ENCODE peak calls at places on chromosomes 1 and 21, in five cellular contexts. E, I, T, N and S are unnamed samples.

GRCh38 chr1:192477630-192478029 is 97.9 kb upstream of the RGS1 start:
- DNase-seq in E (peak), I (no peak), T (no peak), N (peak), S (no peak)

GRCh38 chr1:31879981-31880608 is 58.1 kb downstream of the PTP4A2 start:
- DNase-seq in E (no peak), I (no peak), T (no peak), N (no peak), S (no peak)

GRCh38 chr1:209618756-209619420 is 33.3 kb downstream of the LAMB3 start:
- DNase-seq in E (no peak), I (no peak), T (no peak), N (no peak), S (no peak)

GRCh38 chr1:157369808-157370521 is 182.3 kb downstream of the FCRL5 start:
- DNase-seq in E (peak), I (no peak), T (peak), N (peak), S (no peak)

GRCh38 chr1:28190996-28191645 is 14.6 kb upstream of the PTAFR start:
- DNase-seq in E (no peak), I (no peak), T (no peak), N (no peak), S (no peak)

GRCh38 chr1:29081201-29081600 is 42.5 kb downstream of the TMEM200B start:
- DNase-seq in E (no peak), I (no peak), T (no peak), N (no peak), S (no peak)

GRCh38 chr1:30664103-30664755 is 59.2 kb downstream of the MATN1 start:
- DNase-seq in E (no peak), I (no peak), T (no peak), N (no peak), S (no peak)

GRCh38 chr1:29436386-29436785 is 200.1 kb downstream of the PTPRU start:
- DNase-seq in E (no peak), I (no peak), T (no peak), N (no peak), S (no peak)

GRCh38 chr1:219792337-219793021 is 135.9 kb downstream of the SLC30A10 start:
- DNase-seq in E (peak), I (no peak), T (no peak), N (no peak), S (no peak)

GRCh38 chr21:41170442-41170841 is 2.5 kb downstream of the BACE2 start:
- DNase-seq in E (peak), I (no peak), T (peak), N (peak), S (no peak)

GRCh38 chr1:243642936-243643335 is 207.1 kb downstream of the AKT3 start:
- DNase-seq in E (peak), I (no peak), T (no peak), N (no peak), S (no peak)

GRCh38 chr1:116168277-116169032 is 57.3 kb downstream of the MAB21L3 start:
- DNase-seq in E (peak), I (peak), T (peak), N (peak), S (peak)

GRCh38 chr21:45592208-45592619 is 50.0 kb upstream of the SLC19A1 start:
- DNase-seq in E (no peak), I (no peak), T (no peak), N (peak), S (no peak)

GRCh38 chr1:225852413-225853119 is 29.6 kb downstream of the TMEM63A start:
- DNase-seq in E (no peak), I (no peak), T (no peak), N (no peak), S (no peak)

GRCh38 chr1:4001461-4001860 is 101.4 kb upstream of the C1orf174 start:
- DNase-seq in E (no peak), I (no peak), T (no peak), N (no peak), S (no peak)

GRCh38 chr1:81186271-81186670 is 614.5 kb upstream of the ADGRL2 start:
- DNase-seq in E (no peak), I (no peak), T (no peak), N (no peak), S (no peak)

GRCh38 chr1:230195199-230195598 is 128.2 kb downstream of the GALNT2 start:
- DNase-seq in E (no peak), I (no peak), T (peak), N (no peak), S (no peak)

GRCh38 chr1:240691521-240692338 is 79.8 kb upstream of the GREM2 start:
- DNase-seq in E (peak), I (no peak), T (peak), N (no peak), S (peak)

GRCh38 chr1:147676306-147677085 is 6.2 kb upstream of the ACP6 start:
- DNase-seq in E (peak), I (no peak), T (no peak), N (no peak), S (no peak)

GRCh38 chr1:151968058-151968457 is 25.6 kb downstream of the S100A10 start:
- DNase-seq in E (peak), I (no peak), T (peak), N (peak), S (no peak)

GRCh38 chr1:5119496-5120234 is 465.3 kb downstream of the AJAP1 start:
- DNase-seq in E (no peak), I (no peak), T (no peak), N (no peak), S (no peak)
- TF ChIP-seq CTCF in E (no peak), I (no peak), T (no peak), N (no peak), S (no peak)

GRCh38 chr1:204678721-204679455 is 6.7 kb downstream of the LRRN2 start:
- DNase-seq in E (no peak), I (no peak), T (no peak), N (no peak), S (no peak)

GRCh38 chr1:204683284-204684205 is 2.0 kb downstream of the LRRN2 start:
- DNase-seq in E (no peak), I (no peak), T (no peak), N (no peak), S (no peak)

GRCh38 chr1:204677864-204678263 is 7.7 kb downstream of the LRRN2 start:
- DNase-seq in E (no peak), I (no peak), T (no peak), N (no peak), S (no peak)

GRCh38 chr1:204680461-204680860 is 5.1 kb downstream of the LRRN2 start:
- DNase-seq in E (no peak), I (no peak), T (no peak), N (no peak), S (no peak)

GRCh38 chr1:204680051-204680450 is 5.5 kb downstream of the LRRN2 start:
- DNase-seq in E (no peak), I (no peak), T (no peak), N (no peak), S (no peak)
- TF ChIP-seq CTCF in E (no peak), I (no peak), T (no peak), N (no peak), S (no peak)

GRCh38 chr1:200631375-200631774 is 10.8 kb upstream of the KIF14 start:
- DNase-seq in E (no peak), I (no peak), T (no peak), N (no peak), S (no peak)

GRCh38 chr1:200638073-200638472 is 17.5 kb upstream of the KIF14 start:
- DNase-seq in E (no peak), I (no peak), T (no peak), N (no peak), S (no peak)

GRCh38 chr1:200629876-200630514 is 9.4 kb upstream of the KIF14 start:
- DNase-seq in E (no peak), I (no peak), T (no peak), N (no peak), S (no peak)

GRCh38 chr1:200636681-200637080 is 16.1 kb upstream of the KIF14 start:
- DNase-seq in E (no peak), I (no peak), T (no peak), N (no peak), S (no peak)

DNA sequence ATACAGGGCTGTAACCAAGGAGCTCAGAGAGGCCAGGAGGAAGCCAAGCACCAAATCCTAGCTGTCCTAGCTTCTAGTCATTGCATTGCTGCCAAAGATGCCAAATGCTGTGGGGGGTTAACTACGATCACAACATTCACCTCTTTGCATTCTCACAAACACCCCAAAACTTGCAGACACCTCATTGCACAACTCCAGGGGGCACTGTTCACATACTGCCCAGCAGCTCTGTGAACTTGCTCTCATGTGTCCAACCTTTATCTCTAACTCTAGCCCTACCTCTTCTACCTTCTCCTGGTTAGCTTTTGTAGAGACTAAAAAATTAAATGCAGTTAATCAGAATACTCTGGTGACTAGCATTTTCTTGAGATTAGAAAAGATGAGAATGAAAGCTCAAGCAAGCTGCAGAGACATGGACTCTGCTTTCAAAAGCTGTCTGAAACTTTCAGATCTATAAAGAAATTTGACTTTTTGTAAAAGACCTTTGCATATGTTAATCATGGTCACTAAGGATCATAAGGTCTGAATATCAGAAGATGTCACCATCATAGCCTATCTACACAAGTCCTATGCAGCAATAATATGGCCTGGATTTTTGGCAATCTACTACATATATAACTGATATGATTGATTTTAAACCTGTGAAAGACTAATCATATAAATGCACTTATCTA is 14.0 kb upstream of the KIF14 start:
- DNase-seq in E (no peak), I (no peak), T (no peak), N (no peak), S (no peak)
- TF ChIP-seq CTCF in E (no peak), I (no peak), T (no peak), N (peak), S (no peak)

GRCh38 chr1:221174598-221174997 is 295.4 kb downstream of the HLX start:
- DNase-seq in E (no peak), I (no peak), T (no peak), N (no peak), S (no peak)
- TF ChIP-seq CTCF in E (no peak), I (no peak), T (no peak), N (no peak), S (no peak)

GRCh38 chr1:197619008-197619640 is 156.2 kb downstream of the DENND1B start:
- DNase-seq in E (peak), I (no peak), T (no peak), N (no peak), S (no peak)
- TF ChIP-seq CTCF in E (peak), I (no peak), T (peak), N (no peak), S (peak)

GRCh38 chr1:47627471-47628370 is 189.9 kb downstream of the FOXD2 start:
- DNase-seq in E (no peak), I (no peak), T (peak), N (no peak), S (peak)

GRCh38 chr1:47624531-47624930 is 186.7 kb downstream of the FOXD2 start:
- DNase-seq in E (no peak), I (no peak), T (peak), N (no peak), S (no peak)

GRCh38 chr1:47629201-47629600 is 191.4 kb downstream of the FOXD2 start:
- DNase-seq in E (no peak), I (no peak), T (no peak), N (no peak), S (no peak)

GRCh38 chr1:47630346-47630745 is 192.5 kb downstream of the FOXD2 start:
- DNase-seq in E (no peak), I (no peak), T (no peak), N (no peak), S (no peak)

GRCh38 chr1:47627016-47627415 is 189.2 kb downstream of the FOXD2 start:
- DNase-seq in E (no peak), I (no peak), T (peak), N (no peak), S (no peak)
- TF ChIP-seq CTCF in E (no peak), I (no peak), T (no peak), N (no peak), S (no peak)

GRCh38 chr1:94236021-94236491 is 1.3 kb downstream of the ARHGAP29 start:
- DNase-seq in E (peak), I (no peak), T (no peak), N (no peak), S (no peak)
- TF ChIP-seq CTCF in E (no peak), I (no peak), T (no peak), N (no peak), S (no peak)

GRCh38 chr1:183926978-183927377 is 110.5 kb downstream of the COLGALT2 start:
- DNase-seq in E (peak), I (no peak), T (no peak), N (no peak), S (no peak)

GRCh38 chr1:183918589-183918988 is 113.7 kb downstream of the RGL1 start:
- DNase-seq in E (no peak), I (no peak), T (no peak), N (no peak), S (no peak)

GRCh38 chr1:183925947-183926346 is 111.6 kb downstream of the COLGALT2 start:
- DNase-seq in E (no peak), I (no peak), T (no peak), N (no peak), S (no peak)

GRCh38 chr1:183920651-183921050 is 115.7 kb downstream of the RGL1 start:
- DNase-seq in E (no peak), I (no peak), T (no peak), N (no peak), S (no peak)

GRCh38 chr1:183922197-183922596 is 115.3 kb downstream of the COLGALT2 start:
- DNase-seq in E (no peak), I (no peak), T (no peak), N (no peak), S (no peak)
- TF ChIP-seq CTCF in E (peak), I (no peak), T (no peak), N (no peak), S (peak)

GRCh38 chr1:89611721-89612120 is 21.2 kb upstream of the LRRC8C start:
- DNase-seq in E (no peak), I (no peak), T (no peak), N (peak), S (no peak)

GRCh38 chr1:89616844-89617627 is 15.9 kb upstream of the LRRC8C start:
- DNase-seq in E (no peak), I (no peak), T (no peak), N (no peak), S (no peak)

GRCh38 chr1:89620664-89621063 is 12.3 kb upstream of the LRRC8C start:
- DNase-seq in E (no peak), I (no peak), T (no peak), N (no peak), S (no peak)

GRCh38 chr1:89613928-89614327 is 19.0 kb upstream of the LRRC8C start:
- DNase-seq in E (no peak), I (no peak), T (no peak), N (no peak), S (no peak)

GRCh38 chr1:89615676-89616598 is 17.0 kb upstream of the LRRC8C start:
- DNase-seq in E (no peak), I (no peak), T (peak), N (no peak), S (no peak)
- TF ChIP-seq CTCF in E (peak), I (no peak), T (peak), N (peak), S (peak)

DNA sequence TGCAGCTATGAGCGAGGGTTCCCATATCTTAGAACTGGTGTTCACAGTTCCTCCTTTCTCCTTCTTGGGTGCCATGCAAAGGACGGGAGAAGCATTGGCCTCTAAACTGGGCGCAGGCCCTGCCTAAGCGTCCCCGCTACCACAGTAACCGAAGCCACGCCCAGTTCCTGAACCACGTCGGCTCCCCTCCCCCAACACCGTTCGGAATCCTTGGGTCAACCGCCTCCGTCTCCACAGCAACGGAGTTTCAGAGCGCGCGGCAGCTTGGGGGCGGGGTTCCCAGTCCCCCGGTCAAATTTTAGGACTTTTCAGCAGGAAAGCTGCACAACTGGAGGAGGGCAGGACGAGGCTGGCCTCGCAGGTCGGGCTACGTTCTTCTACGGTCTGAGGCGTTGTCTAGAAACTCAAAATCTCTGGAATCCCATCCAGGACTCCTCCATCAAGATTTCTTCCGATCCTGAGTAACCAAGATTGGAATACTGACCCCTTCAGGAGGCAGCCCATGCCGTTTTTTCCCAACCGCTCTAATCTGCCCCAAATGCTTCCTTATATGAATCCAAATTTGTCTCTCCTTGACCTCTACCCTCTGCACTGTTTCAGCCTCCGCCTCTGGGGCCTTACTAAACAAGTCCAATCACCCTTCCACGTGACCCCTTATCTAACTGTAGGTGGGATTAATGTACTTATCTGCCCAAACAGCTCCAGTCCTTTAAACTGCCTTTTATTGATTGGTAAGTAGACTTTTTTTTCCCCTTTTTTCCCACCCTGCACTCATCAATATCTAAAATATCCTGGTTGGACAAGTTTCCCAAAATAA is at the start of gene SPAG17:
- DNase-seq in E (peak), I (no peak), T (peak), N (peak), S (peak)
- TF ChIP-seq CTCF in E (peak), I (no peak), T (no peak), N (no peak), S (no peak)